ENCODE peak calls at places on chromosomes 3 and 15, in eight cellular contexts. One of them, this sample, is unnamed.

GRCh38 chr3:101695779-101696372 is 9.4 kb upstream of the RPL24 start:
- DNase-seq in BE2C: peak; percentile 50
- DNase-seq in MM.1S: peak; percentile 67
- DNase-seq in breast epithelium: no peak
- DNase-seq in lower lobe of right lung: no peak
- DNase-seq in thoracic aorta: no peak
- DNase-seq in neural progenitor cell: peak; percentile 79
- DNase-seq in ascending aorta: no peak
- DNase-seq in this sample: peak; percentile 51

GRCh38 chr15:67290319-67290718 is 35.7 kb downstream of the IQCH start:
- DNase-seq in breast epithelium: no peak
- DNase-seq in ascending aorta: no peak
- DNase-seq in BE2C: no peak
- DNase-seq in MM.1S: no peak
- DNase-seq in thoracic aorta: no peak
- DNase-seq in neural progenitor cell: no peak
- DNase-seq in lower lobe of right lung: no peak
- DNase-seq in this sample: no peak

GRCh38 chr3:47340866-47341265 is 40.0 kb upstream of the PTPN23 start:
- DNase-seq in MM.1S: no peak
- DNase-seq in lower lobe of right lung: no peak
- DNase-seq in ascending aorta: no peak
- DNase-seq in BE2C: no peak
- DNase-seq in thoracic aorta: no peak
- DNase-seq in neural progenitor cell: no peak
- DNase-seq in breast epithelium: no peak
- DNase-seq in this sample: no peak

GRCh38 chr15:37289109-37289765 is 188.9 kb upstream of the MEIS2 start:
- DNase-seq in breast epithelium: no peak
- DNase-seq in lower lobe of right lung: no peak
- DNase-seq in ascending aorta: no peak
- DNase-seq in neural progenitor cell: peak; percentile 50
- DNase-seq in thoracic aorta: no peak
- DNase-seq in BE2C: peak; percentile 60
- DNase-seq in MM.1S: peak; percentile 36
- DNase-seq in this sample: no peak

GRCh38 chr3:136141296-136141785 is 54.8 kb downstream of the MSL2 start:
- DNase-seq in neural progenitor cell: no peak
- DNase-seq in ascending aorta: no peak
- DNase-seq in BE2C: no peak
- DNase-seq in breast epithelium: no peak
- DNase-seq in thoracic aorta: no peak
- DNase-seq in MM.1S: no peak
- DNase-seq in lower lobe of right lung: no peak
- DNase-seq in this sample: no peak

GRCh38 chr3:41710646-41711388 is 251.1 kb downstream of the ULK4 start:
- DNase-seq in neural progenitor cell: peak; percentile 25
- DNase-seq in MM.1S: no peak
- DNase-seq in breast epithelium: no peak
- DNase-seq in ascending aorta: no peak
- DNase-seq in lower lobe of right lung: no peak
- DNase-seq in thoracic aorta: no peak
- DNase-seq in BE2C: no peak
- DNase-seq in this sample: no peak

GRCh38 chr3:58471025-58471887 is 20.6 kb upstream of the KCTD6 start:
- DNase-seq in breast epithelium: no peak
- DNase-seq in ascending aorta: no peak
- DNase-seq in MM.1S: peak; percentile 30
- DNase-seq in thoracic aorta: no peak
- DNase-seq in BE2C: no peak
- DNase-seq in lower lobe of right lung: no peak
- DNase-seq in neural progenitor cell: peak; percentile 31
- DNase-seq in this sample: peak; percentile 27

GRCh38 chr3:151034303-151034702 is 51.2 kb upstream of the MED12L start:
- DNase-seq in neural progenitor cell: no peak
- DNase-seq in lower lobe of right lung: no peak
- DNase-seq in ascending aorta: no peak
- DNase-seq in MM.1S: no peak
- DNase-seq in breast epithelium: no peak
- DNase-seq in BE2C: no peak
- DNase-seq in thoracic aorta: no peak
- DNase-seq in this sample: no peak

GRCh38 chr15:99449514-99449913 is 116.3 kb upstream of the MEF2A start:
- DNase-seq in ascending aorta: no peak
- DNase-seq in MM.1S: no peak
- DNase-seq in breast epithelium: no peak
- DNase-seq in neural progenitor cell: no peak
- DNase-seq in lower lobe of right lung: no peak
- DNase-seq in BE2C: no peak
- DNase-seq in thoracic aorta: no peak
- DNase-seq in this sample: no peak

GRCh38 chr15:93474728-93475127 is 385.7 kb upstream of the RGMA start:
- DNase-seq in neural progenitor cell: no peak
- DNase-seq in ascending aorta: no peak
- DNase-seq in breast epithelium: no peak
- DNase-seq in MM.1S: no peak
- DNase-seq in thoracic aorta: no peak
- DNase-seq in BE2C: no peak
- DNase-seq in lower lobe of right lung: no peak
- DNase-seq in this sample: no peak
- H3K4me3 ChIP-seq in neural progenitor cell: no peak overlapping the region
- H3K4me3 ChIP-seq in ascending aorta: no peak overlapping the region
- H3K4me3 ChIP-seq in breast epithelium: no peak overlapping the region
- H3K4me3 ChIP-seq in MM.1S: no peak overlapping the region
- H3K4me3 ChIP-seq in thoracic aorta: no peak overlapping the region
- H3K4me3 ChIP-seq in BE2C: no peak overlapping the region
- H3K4me3 ChIP-seq in lower lobe of right lung: no peak overlapping the region
- H3K4me3 ChIP-seq in this sample: no peak overlapping the region

DNA sequence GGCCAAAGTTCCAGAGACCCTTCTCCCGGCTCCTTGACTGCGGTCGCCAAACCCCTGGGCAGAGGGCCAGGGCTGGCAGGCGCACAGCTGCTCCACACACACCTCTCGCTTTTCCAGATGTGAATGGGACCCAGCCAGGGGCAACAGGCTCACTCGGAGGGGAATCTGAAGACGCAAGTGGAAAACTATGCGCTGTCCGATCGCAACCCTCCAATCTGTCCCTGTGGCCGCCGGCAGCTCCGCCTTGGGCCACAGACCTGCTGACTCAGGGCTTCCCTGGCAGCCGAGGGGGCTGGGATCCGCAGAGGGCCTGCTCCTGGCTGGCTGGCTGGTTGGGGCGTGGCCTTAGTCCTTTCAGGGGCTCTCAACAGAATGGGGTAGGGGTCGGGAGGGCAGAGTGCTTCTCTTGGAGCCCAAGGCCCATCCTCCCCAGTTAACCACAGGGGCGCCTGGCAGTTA is 54.0 kb downstream of the IQSEC1 start:
- DNase-seq in breast epithelium: peak; percentile 50
- DNase-seq in MM.1S: peak; percentile 60
- DNase-seq in ascending aorta: peak; percentile 85
- DNase-seq in lower lobe of right lung: peak; percentile 48
- DNase-seq in neural progenitor cell: peak; percentile 91
- DNase-seq in thoracic aorta: no peak
- DNase-seq in BE2C: no peak
- DNase-seq in this sample: no peak
- H3K4me1 ChIP-seq in breast epithelium: peaks cover 8% of the 10 kb centered on the region
- H3K4me1 ChIP-seq in MM.1S: peaks cover 36% of the 10 kb centered on the region
- H3K4me1 ChIP-seq in ascending aorta: peaks cover 58% of the 10 kb centered on the region
- H3K4me1 ChIP-seq in lower lobe of right lung: peaks cover 49% of the 10 kb centered on the region
- H3K4me1 ChIP-seq in neural progenitor cell: peaks cover 82% of the 10 kb centered on the region
- H3K4me1 ChIP-seq in thoracic aorta: peaks cover 50% of the 10 kb centered on the region
- H3K4me1 ChIP-seq in BE2C: peaks cover 50% of the 10 kb centered on the region
- H3K4me1 ChIP-seq in this sample: peaks cover 26% of the 10 kb centered on the region

GRCh38 chr3:111764645-111765091 is 94.4 kb upstream of the PHLDB2 start:
- DNase-seq in breast epithelium: no peak
- DNase-seq in thoracic aorta: no peak
- DNase-seq in lower lobe of right lung: no peak
- DNase-seq in BE2C: no peak
- DNase-seq in ascending aorta: no peak
- DNase-seq in neural progenitor cell: no peak
- DNase-seq in MM.1S: no peak
- DNase-seq in this sample: no peak
- H3K4me3 ChIP-seq in breast epithelium: no peak overlapping the region
- H3K4me3 ChIP-seq in thoracic aorta: no peak overlapping the region
- H3K4me3 ChIP-seq in lower lobe of right lung: no peak overlapping the region
- H3K4me3 ChIP-seq in BE2C: no peak overlapping the region
- H3K4me3 ChIP-seq in ascending aorta: no peak overlapping the region
- H3K4me3 ChIP-seq in neural progenitor cell: no peak overlapping the region
- H3K4me3 ChIP-seq in MM.1S: no peak overlapping the region
- H3K4me3 ChIP-seq in this sample: no peak overlapping the region

GRCh38 chr3:13824521-13825316 is 55.2 kb downstream of the WNT7A start:
- DNase-seq in ascending aorta: no peak
- DNase-seq in breast epithelium: no peak
- DNase-seq in MM.1S: no peak
- DNase-seq in lower lobe of right lung: no peak
- DNase-seq in thoracic aorta: no peak
- DNase-seq in BE2C: no peak
- DNase-seq in neural progenitor cell: no peak
- DNase-seq in this sample: no peak

GRCh38 chr3:13822042-13822441 is 57.8 kb downstream of the WNT7A start:
- DNase-seq in neural progenitor cell: no peak
- DNase-seq in thoracic aorta: no peak
- DNase-seq in MM.1S: no peak
- DNase-seq in ascending aorta: no peak
- DNase-seq in BE2C: no peak
- DNase-seq in breast epithelium: no peak
- DNase-seq in lower lobe of right lung: no peak
- DNase-seq in this sample: no peak

GRCh38 chr3:13821156-13821555 is 58.7 kb downstream of the WNT7A start:
- DNase-seq in neural progenitor cell: no peak
- DNase-seq in breast epithelium: no peak
- DNase-seq in MM.1S: no peak
- DNase-seq in BE2C: no peak
- DNase-seq in lower lobe of right lung: no peak
- DNase-seq in ascending aorta: no peak
- DNase-seq in thoracic aorta: no peak
- DNase-seq in this sample: no peak

GRCh38 chr3:13823692-13824091 is 56.2 kb downstream of the WNT7A start:
- DNase-seq in BE2C: no peak
- DNase-seq in breast epithelium: no peak
- DNase-seq in neural progenitor cell: no peak
- DNase-seq in MM.1S: no peak
- DNase-seq in ascending aorta: no peak
- DNase-seq in lower lobe of right lung: no peak
- DNase-seq in thoracic aorta: no peak
- DNase-seq in this sample: no peak

GRCh38 chr3:13823186-13823585 is 56.7 kb downstream of the WNT7A start:
- DNase-seq in thoracic aorta: no peak
- DNase-seq in MM.1S: no peak
- DNase-seq in lower lobe of right lung: no peak
- DNase-seq in neural progenitor cell: no peak
- DNase-seq in breast epithelium: no peak
- DNase-seq in ascending aorta: no peak
- DNase-seq in BE2C: no peak
- DNase-seq in this sample: no peak
- H3K4me1 ChIP-seq in thoracic aorta: no peaks in the 10 kb centered on the region
- H3K4me1 ChIP-seq in MM.1S: no peaks in the 10 kb centered on the region
- H3K4me1 ChIP-seq in lower lobe of right lung: no peaks in the 10 kb centered on the region
- H3K4me1 ChIP-seq in neural progenitor cell: peaks cover 7% of the 10 kb centered on the region
- H3K4me1 ChIP-seq in breast epithelium: no peaks in the 10 kb centered on the region
- H3K4me1 ChIP-seq in ascending aorta: no peaks in the 10 kb centered on the region
- H3K4me1 ChIP-seq in BE2C: no peaks in the 10 kb centered on the region
- H3K4me1 ChIP-seq in this sample: no peaks in the 10 kb centered on the region

GRCh38 chr15:79724804-79725203 is 172.0 kb downstream of the MTHFS start:
- DNase-seq in lower lobe of right lung: no peak
- DNase-seq in ascending aorta: no peak
- DNase-seq in MM.1S: no peak
- DNase-seq in thoracic aorta: no peak
- DNase-seq in neural progenitor cell: no peak
- DNase-seq in breast epithelium: no peak
- DNase-seq in BE2C: no peak
- DNase-seq in this sample: no peak

GRCh38 chr15:79724312-79724711 is 172.5 kb downstream of the MTHFS start:
- DNase-seq in neural progenitor cell: no peak
- DNase-seq in BE2C: no peak
- DNase-seq in MM.1S: no peak
- DNase-seq in lower lobe of right lung: no peak
- DNase-seq in ascending aorta: no peak
- DNase-seq in thoracic aorta: no peak
- DNase-seq in breast epithelium: no peak
- DNase-seq in this sample: no peak

GRCh38 chr15:79728867-79729266 is 167.9 kb downstream of the MTHFS start:
- DNase-seq in breast epithelium: no peak
- DNase-seq in MM.1S: no peak
- DNase-seq in BE2C: no peak
- DNase-seq in lower lobe of right lung: no peak
- DNase-seq in thoracic aorta: no peak
- DNase-seq in ascending aorta: no peak
- DNase-seq in neural progenitor cell: no peak
- DNase-seq in this sample: no peak
- H3K4me3 ChIP-seq in breast epithelium: no peak overlapping the region
- H3K4me3 ChIP-seq in MM.1S: no peak overlapping the region
- H3K4me3 ChIP-seq in BE2C: no peak overlapping the region
- H3K4me3 ChIP-seq in lower lobe of right lung: no peak overlapping the region
- H3K4me3 ChIP-seq in thoracic aorta: no peak overlapping the region
- H3K4me3 ChIP-seq in ascending aorta: no peak overlapping the region
- H3K4me3 ChIP-seq in neural progenitor cell: no peak overlapping the region
- H3K4me3 ChIP-seq in this sample: no peak overlapping the region